ENCODE peak calls at places on chromosomes 4 and X, in nine cellular contexts. O is fibroblast of mammary gland, M is B cell, C is A549, K is HFFc6, T is fibroblast of pulmonary artery, S is tibial artery, N is mesothelial cell of epicardium, I is heart left ventricle. U is an unnamed sample.

GRCh38 chrX:43882294-43882681 is at the start of gene MAOB:
- DNase-seq in O (peak), M (peak), C (no peak), K (no peak), T (no peak), S (no peak), N (no peak), I (peak), U (no peak)

GRCh38 chr4:54837576-54838140 is 179.9 kb downstream of the KIT start:
- DNase-seq in O (peak), M (no peak), C (no peak), K (no peak), T (peak), S (no peak), N (no peak), I (no peak), U (no peak)

GRCh38 chrX:13092455-13092941 is 48.1 kb upstream of the FAM9C start:
- DNase-seq in O (no peak), M (peak), C (no peak), K (no peak), T (no peak), S (no peak), N (no peak), I (no peak), U (peak)

GRCh38 chrX:14932136-14932535 is 58.9 kb downstream of the MOSPD2 start:
- DNase-seq in O (no peak), M (no peak), C (no peak), K (no peak), T (no peak), S (no peak), N (no peak), I (no peak), U (no peak)

GRCh38 chr4:69133993-69134392 is 37.7 kb downstream of the UGT2B7 start:
- DNase-seq in O (no peak), M (no peak), C (no peak), K (no peak), T (no peak), S (no peak), N (no peak), I (no peak), U (no peak)

GRCh38 chrX:24148535-24149345 is 789 bp upstream of the ZFX start:
- DNase-seq in O (peak), M (no peak), C (no peak), K (peak), T (peak), S (no peak), N (no peak), I (peak), U (no peak)

GRCh38 chr4:113080050-113080449 is 30.6 kb downstream of the ANK2 start:
- DNase-seq in O (peak), M (no peak), C (peak), K (no peak), T (peak), S (no peak), N (no peak), I (no peak), U (no peak)

GRCh38 chr4:169854090-169854489 is 96.3 kb upstream of the HPF1 start:
- DNase-seq in O (no peak), M (no peak), C (no peak), K (no peak), T (no peak), S (no peak), N (peak), I (no peak), U (no peak)

GRCh38 chr4:21882050-21882839 is 66.3 kb downstream of the KCNIP4 start:
- DNase-seq in O (peak), M (no peak), C (no peak), K (peak), T (no peak), S (no peak), N (no peak), I (no peak), U (no peak)

GRCh38 chrX:107676559-107677378 is 48.5 kb downstream of the PRPS1 start:
- DNase-seq in O (peak), M (no peak), C (peak), K (peak), T (peak), S (peak), N (no peak), I (peak), U (no peak)

GRCh38 chr4:7803371-7803770 is 136.3 kb downstream of the AFAP1 start:
- DNase-seq in O (no peak), M (no peak), C (no peak), K (no peak), T (no peak), S (no peak), N (no peak), I (no peak), U (no peak)

GRCh38 chr4:145130788-145131398 is 32.8 kb downstream of the ABCE1 start:
- DNase-seq in O (peak), M (no peak), C (no peak), K (peak), T (peak), S (no peak), N (no peak), I (no peak), U (no peak)

GRCh38 chr4:35250771-35251170 is 993.5 kb downstream of the ARAP2 start:
- DNase-seq in O (peak), M (no peak), C (no peak), K (no peak), T (no peak), S (no peak), N (no peak), I (no peak), U (no peak)

GRCh38 chrX:16845686-16846085 is 24.5 kb downstream of the RBBP7 start:
- DNase-seq in O (no peak), M (no peak), C (no peak), K (no peak), T (no peak), S (no peak), N (no peak), I (no peak), U (no peak)

GRCh38 chr4:65604515-65604914 is 65.8 kb downstream of the EPHA5 start:
- DNase-seq in O (no peak), M (no peak), C (no peak), K (no peak), T (no peak), S (no peak), N (no peak), I (no peak), U (no peak)

GRCh38 chr4:146514651-146515379 is 6.9 kb downstream of the SLC10A7 start:
- DNase-seq in O (no peak), M (no peak), C (no peak), K (no peak), T (no peak), S (no peak), N (no peak), I (no peak), U (no peak)

GRCh38 chr4:24662065-24662464 is 77.7 kb upstream of the DHX15 start:
- DNase-seq in O (no peak), M (no peak), C (no peak), K (no peak), T (no peak), S (no peak), N (no peak), I (no peak), U (no peak)

GRCh38 chrX:45850197-45850774 is 649.6 kb upstream of the DIPK2B start:
- DNase-seq in O (no peak), M (peak), C (no peak), K (no peak), T (no peak), S (no peak), N (no peak), I (no peak), U (no peak)

GRCh38 chr4:188439641-188440311 is 300.5 kb downstream of the TRIML1 start:
- DNase-seq in O (peak), M (no peak), C (no peak), K (no peak), T (no peak), S (no peak), N (no peak), I (peak), U (no peak)

GRCh38 chr4:3409571-3410091 is 32.1 kb upstream of the HGFAC start:
- DNase-seq in O (no peak), M (no peak), C (no peak), K (no peak), T (no peak), S (no peak), N (no peak), I (no peak), U (no peak)

GRCh38 chr4:4395849-4396627 is 9.1 kb downstream of the NSG1 start:
- DNase-seq in O (peak), M (no peak), C (no peak), K (peak), T (peak), S (no peak), N (no peak), I (no peak), U (no peak)

GRCh38 chrX:7580127-7580526 is 262.8 kb upstream of the VCX start:
- DNase-seq in O (no peak), M (no peak), C (no peak), K (no peak), T (no peak), S (no peak), N (no peak), I (no peak), U (no peak)

GRCh38 chrX:133776072-133776471 is 209.3 kb downstream of the GPC3 start:
- DNase-seq in O (no peak), M (no peak), C (no peak), K (no peak), T (no peak), S (no peak), N (no peak), I (no peak), U (no peak)

GRCh38 chr4:47490550-47490949 is 5.5 kb downstream of the ATP10D start:
- DNase-seq in O (peak), M (no peak), C (peak), K (peak), T (peak), S (no peak), N (no peak), I (peak), U (no peak)

GRCh38 chr4:183905081-183905592 is at the start of gene STOX2:
- DNase-seq in O (peak), M (no peak), C (peak), K (no peak), T (peak), S (peak), N (peak), I (peak), U (no peak)

GRCh38 chrX:22273714-22274317 is 1.1 kb downstream of the CBLL2 start:
- DNase-seq in O (no peak), M (no peak), C (no peak), K (no peak), T (no peak), S (no peak), N (no peak), I (no peak), U (no peak)

GRCh38 chrX:22278375-22278774 is 5.7 kb downstream of the CBLL2 start:
- DNase-seq in O (peak), M (no peak), C (peak), K (no peak), T (no peak), S (no peak), N (no peak), I (no peak), U (no peak)

GRCh38 chrX:22276781-22277180 is 4.1 kb downstream of the CBLL2 start:
- DNase-seq in O (peak), M (no peak), C (no peak), K (peak), T (no peak), S (no peak), N (no peak), I (no peak), U (no peak)

GRCh38 chrX:22272613-22273012 is at the start of gene CBLL2:
- DNase-seq in O (no peak), M (no peak), C (no peak), K (no peak), T (no peak), S (no peak), N (no peak), I (no peak), U (no peak)
- TF ChIP-seq CTCF in O (no peak), M (no peak), C (no peak), K (no peak), T (no peak), S (no peak), N (no peak), I (no peak), U (no peak)

GRCh38 chrX:150063673-150064072 is 125.4 kb upstream of the EOLA2 start:
- DNase-seq in O (no peak), M (no peak), C (no peak), K (no peak), T (no peak), S (no peak), N (no peak), I (no peak), U (no peak)

GRCh38 chrX:150060406-150060805 is 122.1 kb upstream of the EOLA2 start:
- DNase-seq in O (peak), M (no peak), C (no peak), K (peak), T (no peak), S (no peak), N (no peak), I (no peak), U (no peak)

GRCh38 chrX:150058728-150059127 is 120.4 kb upstream of the EOLA2 start:
- DNase-seq in O (peak), M (no peak), C (no peak), K (no peak), T (no peak), S (no peak), N (no peak), I (no peak), U (no peak)

GRCh38 chrX:150063138-150063518 is 124.8 kb upstream of the EOLA2 start:
- DNase-seq in O (no peak), M (no peak), C (no peak), K (no peak), T (no peak), S (no peak), N (no peak), I (no peak), U (no peak)

GRCh38 chrX:150062292-150063137 is 124.2 kb upstream of the EOLA2 start:
- DNase-seq in O (peak), M (no peak), C (no peak), K (peak), T (peak), S (peak), N (no peak), I (no peak), U (no peak)
- TF ChIP-seq CTCF in O (no peak), M (no peak), C (no peak), K (peak), T (peak), S (peak), N (no peak), I (no peak), U (no peak)

GRCh38 chr4:56544573-56545131 is 39.1 kb downstream of the ARL9 start:
- DNase-seq in O (peak), M (peak), C (peak), K (peak), T (peak), S (peak), N (peak), I (peak), U (peak)
- TF ChIP-seq CTCF in O (peak), M (peak), C (peak), K (peak), T (peak), S (peak), N (peak), I (peak), U (peak)

GRCh38 chr4:28151314-28151713 is 1290.7 kb downstream of the STIM2 start:
- DNase-seq in O (no peak), M (no peak), C (no peak), K (no peak), T (no peak), S (no peak), N (no peak), I (no peak), U (no peak)
- TF ChIP-seq CTCF in O (no peak), M (no peak), C (no peak), K (no peak), T (no peak), S (no peak), N (no peak), I (no peak), U (no peak)

DNA sequence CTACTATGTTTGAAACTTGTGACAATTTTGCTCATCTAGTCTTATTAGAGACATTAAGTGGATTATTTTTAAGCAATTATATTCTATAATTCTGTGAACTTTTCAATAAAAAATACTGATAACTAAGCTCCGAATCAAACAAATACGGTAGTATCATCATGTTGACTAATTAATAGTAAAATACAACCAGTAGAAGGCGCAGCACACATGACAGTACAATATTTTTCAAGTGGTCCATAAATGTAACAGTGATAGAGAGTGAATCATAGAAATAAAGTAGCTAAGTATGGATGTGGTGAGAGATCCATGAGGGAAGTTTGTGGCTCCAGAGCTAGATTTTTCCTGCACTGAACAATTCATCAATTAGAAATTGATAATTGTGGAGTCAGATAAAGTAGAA is 666.2 kb downstream of the KCTD8 start:
- DNase-seq in O (no peak), M (no peak), C (no peak), K (no peak), T (peak), S (no peak), N (no peak), I (no peak), U (no peak)
- TF ChIP-seq CTCF in O (no peak), M (no peak), C (no peak), K (no peak), T (no peak), S (no peak), N (no peak), I (no peak), U (no peak)

GRCh38 chrX:119945481-119945880 is 1.9 kb upstream of the NKAP start:
- DNase-seq in O (no peak), M (no peak), C (no peak), K (no peak), T (no peak), S (no peak), N (no peak), I (no peak), U (no peak)

GRCh38 chrX:119943185-119943988 is at the start of gene NKAP:
- DNase-seq in O (peak), M (peak), C (peak), K (peak), T (peak), S (peak), N (peak), I (peak), U (peak)

GRCh38 chrX:119942831-119943184 is 743 bp downstream of the NKAP start:
- DNase-seq in O (no peak), M (no peak), C (peak), K (no peak), T (no peak), S (no peak), N (no peak), I (no peak), U (no peak)

GRCh38 chrX:119954374-119954773 is 10.8 kb upstream of the NKAP start:
- DNase-seq in O (no peak), M (no peak), C (no peak), K (no peak), T (no peak), S (no peak), N (no peak), I (no peak), U (no peak)

DNA sequence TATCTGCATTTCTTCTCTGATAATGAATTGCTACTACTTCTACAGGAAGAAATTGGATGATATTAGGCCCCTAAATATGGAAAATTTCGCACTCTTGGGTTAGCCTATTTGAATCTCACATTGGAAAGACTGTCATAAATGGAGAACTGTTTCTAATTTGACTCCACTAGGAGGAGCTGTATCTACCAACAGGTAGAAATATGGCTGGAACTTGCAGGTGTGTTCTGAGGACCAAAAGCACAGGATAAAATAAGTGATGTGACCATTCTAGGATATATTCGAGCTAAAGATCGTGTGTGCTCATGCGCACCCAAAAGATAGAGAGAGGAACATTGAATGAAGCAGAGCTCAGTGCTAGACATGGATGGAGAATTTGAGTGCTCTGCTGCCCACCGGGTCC is 4.8 kb upstream of the NKAP start:
- DNase-seq in O (no peak), M (no peak), C (no peak), K (no peak), T (no peak), S (no peak), N (no peak), I (no peak), U (no peak)
- TF ChIP-seq CTCF in O (peak), M (no peak), C (peak), K (peak), T (peak), S (no peak), N (no peak), I (no peak), U (no peak)